ENCODE peak calls at places on chromosomes 7 and 10, in eight cellular contexts. J is aorta; C is RPMI8226; K is activated CD4-positive, alpha-beta T cell treated with anti-CD3 and anti-CD28 coated beads for 36 hours; R is neural crest cell; L is Kasumi-1; F is skeletal muscle cell; M is upper lobe of right lung. D is an unnamed sample.

GRCh38 chr10:86753638-86754434 is 2.6 kb upstream of the BMPR1A start:
- DNase-seq in F (no peak), J (no peak), L (no peak), K (no peak), C (no peak), M (peak), R (no peak), D (no peak)

GRCh38 chr10:7519351-7519750 is 108.5 kb upstream of the SFMBT2 start:
- DNase-seq in L (peak), C (no peak), F (no peak), K (no peak), M (no peak), J (no peak), R (no peak), D (no peak)

GRCh38 chr7:94434031-94434430 is 39.3 kb downstream of the COL1A2 start:
- DNase-seq in L (no peak), K (no peak), C (no peak), M (no peak), J (no peak), F (no peak), R (no peak), D (no peak)

GRCh38 chr7:28347964-28348363 is 64.4 kb upstream of the CREB5 start:
- DNase-seq in J (no peak), M (no peak), R (no peak), K (no peak), L (no peak), F (peak), C (no peak), D (no peak)

GRCh38 chr7:135714534-135715009 is 13.4 kb downstream of the SLC13A4 start:
- DNase-seq in J (peak), F (no peak), R (peak), M (no peak), C (no peak), K (no peak), L (no peak), D (no peak)

GRCh38 chr7:158143196-158144120 is 444.2 kb downstream of the PTPRN2 start:
- DNase-seq in R (no peak), L (no peak), J (no peak), K (no peak), F (no peak), M (no peak), C (no peak), D (no peak)

GRCh38 chr7:155885162-155886160 is 73.2 kb upstream of the SHH start:
- DNase-seq in J (no peak), F (peak), M (peak), K (no peak), L (no peak), R (no peak), C (no peak), D (peak)

GRCh38 chr10:287814-288213 is 152.6 kb downstream of the ZMYND11 start:
- DNase-seq in L (no peak), C (no peak), R (no peak), K (no peak), J (no peak), F (no peak), M (no peak), D (no peak)

GRCh38 chr7:102828291-102828690 is 79.5 kb downstream of the FAM185A start:
- DNase-seq in R (no peak), M (no peak), L (no peak), K (no peak), C (no peak), J (no peak), F (no peak), D (no peak)

GRCh38 chr10:112385143-112385695 is 11.3 kb downstream of the ACSL5 start:
- DNase-seq in L (no peak), K (no peak), C (no peak), F (no peak), M (no peak), R (no peak), J (no peak), D (no peak)

GRCh38 chr7:134852626-134853025 is 73.2 kb downstream of the CALD1 start:
- DNase-seq in R (no peak), K (no peak), M (no peak), F (no peak), C (no peak), J (no peak), L (no peak), D (no peak)

GRCh38 chr7:133434246-133434865 is 181.5 kb downstream of the EXOC4 start:
- DNase-seq in R (no peak), F (no peak), J (no peak), L (peak), C (peak), K (no peak), M (no peak), D (no peak)

GRCh38 chr10:78654047-78654590 is 414.6 kb upstream of the ZMIZ1 start:
- DNase-seq in R (no peak), K (no peak), J (no peak), M (no peak), F (no peak), C (no peak), L (no peak), D (no peak)

GRCh38 chr7:30914611-30915601 is 3.3 kb downstream of the AQP1 start:
- DNase-seq in M (no peak), C (no peak), J (peak), F (no peak), L (no peak), K (peak), R (no peak), D (no peak)

GRCh38 chr10:43186150-43186549 is 47.9 kb downstream of the CSGALNACT2 start:
- DNase-seq in M (no peak), K (no peak), J (no peak), C (peak), F (no peak), L (no peak), R (no peak), D (no peak)

GRCh38 chr10:49827297-49827696 is 65.2 kb upstream of the OGDHL start:
- DNase-seq in J (no peak), K (no peak), M (no peak), R (no peak), F (no peak), C (no peak), L (no peak), D (no peak)

GRCh38 chr7:43443380-43443779 is 139.5 kb upstream of the STK17A start:
- DNase-seq in K (no peak), M (no peak), C (peak), L (no peak), R (no peak), F (no peak), J (no peak), D (no peak)

GRCh38 chr7:132480534-132480933 is 95.7 kb downstream of the PLXNA4 start:
- DNase-seq in K (no peak), L (no peak), F (no peak), M (peak), J (peak), R (no peak), C (no peak), D (no peak)

GRCh38 chr10:11610855-11611247 is 599 bp downstream of the USP6NL start:
- DNase-seq in M (peak), K (peak), J (peak), F (no peak), R (peak), C (peak), L (peak), D (peak)

GRCh38 chr7:97639036-97639435 is 92.8 kb upstream of the TAC1 start:
- DNase-seq in M (no peak), L (no peak), C (no peak), R (no peak), F (no peak), J (no peak), K (no peak), D (no peak)

GRCh38 chr7:128165927-128166420 is 75.1 kb upstream of the LEP start:
- DNase-seq in M (no peak), R (no peak), K (no peak), C (no peak), J (no peak), F (no peak), L (no peak), D (no peak)

GRCh38 chr10:12180221-12180974 is 15.3 kb downstream of the NUDT5 start:
- DNase-seq in K (no peak), R (no peak), L (no peak), J (no peak), F (no peak), M (no peak), C (no peak), D (no peak)

GRCh38 chr10:31617133-31617532 is 298.1 kb downstream of the ZEB1 start:
- DNase-seq in R (no peak), K (no peak), M (no peak), L (no peak), F (no peak), J (no peak), C (no peak), D (no peak)

GRCh38 chr10:75358835-75359421 is 42.6 kb downstream of the ZNF503 start:
- DNase-seq in F (peak), J (no peak), K (no peak), M (no peak), C (peak), R (no peak), L (no peak), D (no peak)

GRCh38 chr10:29805134-29805691 is 170.4 kb upstream of the SVIL start:
- DNase-seq in M (no peak), R (no peak), J (no peak), C (no peak), K (no peak), F (no peak), L (no peak), D (no peak)

GRCh38 chr7:28573059-28573553 is 160.8 kb downstream of the CREB5 start:
- DNase-seq in L (no peak), J (no peak), C (peak), R (no peak), K (no peak), F (no peak), M (no peak), D (no peak)

GRCh38 chr7:121032645-121033460 is 44.3 kb downstream of the CPED1 start:
- DNase-seq in F (peak), R (no peak), L (no peak), M (no peak), C (no peak), J (no peak), K (no peak), D (no peak)

GRCh38 chr7:471191-471865 is 48.3 kb downstream of the PDGFA start:
- DNase-seq in F (no peak), C (no peak), J (peak), K (no peak), L (no peak), M (no peak), R (no peak), D (peak)

GRCh38 chr10:69726850-69727249 is 74.9 kb upstream of the COL13A1 start:
- DNase-seq in C (peak), J (no peak), F (no peak), R (no peak), M (peak), L (no peak), K (no peak), D (no peak)

D was measured in Peyer's patch.